ENCODE peak calls at places on chromosome 4, in six cellular contexts. B is A549, G is K562, H is GM12878, J is endothelial cell of umbilical vein, V is HepG2. T is an unnamed sample.

GRCh38 chr4:33381806-33382205 is 2661.6 kb downstream of the PCDH7 start:
- DNase-seq in B (no peak), G (no peak), H (no peak), J (no peak), V (no peak), T (no peak)

GRCh38 chr4:80407246-80407645 is 71.7 kb downstream of the CFAP299 start:
- DNase-seq in B (no peak), G (no peak), H (no peak), J (no peak), V (no peak), T (no peak)

GRCh38 chr4:59102311-59102710 is 1992.1 kb upstream of the IGFBP7 start:
- DNase-seq in B (no peak), G (no peak), H (no peak), J (no peak), V (no peak), T (no peak)

GRCh38 chr4:182454440-182455013 is 211.3 kb downstream of the TENM3 start:
- DNase-seq in B (no peak), G (no peak), H (no peak), J (no peak), V (no peak), T (no peak)

GRCh38 chr4:169254546-169254983 is 16.2 kb downstream of the SH3RF1 start:
- DNase-seq in B (peak; percentile 43), G (no peak), H (no peak), J (peak; percentile 89), V (peak; percentile 67), T (no peak)

GRCh38 chr4:26601204-26601603 is 17.3 kb downstream of the TBC1D19 start:
- DNase-seq in B (no peak), G (no peak), H (no peak), J (no peak), V (no peak), T (no peak)

GRCh38 chr4:71526626-71527406 is 188.0 kb downstream of the SLC4A4 start:
- DNase-seq in B (peak; percentile 7), G (no peak), H (no peak), J (no peak), V (no peak), T (peak; percentile 4)

GRCh38 chr4:140238353-140239041 is 84.5 kb upstream of the MAML3 start:
- DNase-seq in B (no peak), G (no peak), H (no peak), J (peak; percentile 29), V (no peak), T (peak; percentile 58)

GRCh38 chr4:122588453-122589238 is 32.2 kb downstream of the IL21 start:
- DNase-seq in B (no peak), G (no peak), H (no peak), J (no peak), V (no peak), T (peak; percentile 76)

GRCh38 chr4:81380364-81380853 is 91.3 kb downstream of the RASGEF1B start:
- DNase-seq in B (no peak), G (no peak), H (no peak), J (no peak), V (no peak), T (no peak)

GRCh38 chr4:183554346-183554686 is 49.5 kb downstream of the ING2 start:
- DNase-seq in B (no peak), G (no peak), H (no peak), J (no peak), V (no peak), T (no peak)

GRCh38 chr4:61397174-61397573 is 197.0 kb downstream of the ADGRL3 start:
- DNase-seq in B (no peak), G (no peak), H (no peak), J (no peak), V (no peak), T (peak; percentile 3)

GRCh38 chr4:75545526-75545925 is 10.3 kb upstream of the ODAPH start:
- DNase-seq in B (no peak), G (no peak), H (no peak), J (no peak), V (no peak), T (no peak)

GRCh38 chr4:158870282-158871049 is 101.6 kb downstream of the FNIP2 start:
- DNase-seq in B (no peak), G (no peak), H (no peak), J (no peak), V (no peak), T (no peak)

GRCh38 chr4:85209161-85209560 is 242.7 kb upstream of the WDFY3 start:
- DNase-seq in B (no peak), G (no peak), H (no peak), J (no peak), V (no peak), T (no peak)

GRCh38 chr4:8910822-8911310 is 39.2 kb upstream of the HMX1 start:
- DNase-seq in B (no peak), G (no peak), H (no peak), J (no peak), V (no peak), T (no peak)

GRCh38 chr4:76420311-76420710 is 630 bp downstream of the CCDC158 start:
- DNase-seq in B (no peak), G (no peak), H (no peak), J (no peak), V (no peak), T (no peak)

GRCh38 chr4:87375719-87376291 is 15.2 kb downstream of the HSD17B11 start:
- DNase-seq in B (peak; percentile 72), G (peak; percentile 28), H (no peak), J (peak; percentile 67), V (peak; percentile 61), T (peak; percentile 65)

GRCh38 chr4:153154010-153154975 is 50.0 kb upstream of the TRIM2 start:
- DNase-seq in B (peak; percentile 43), G (no peak), H (no peak), J (peak; percentile 57), V (no peak), T (no peak)

GRCh38 chr4:19319607-19320006 is 932.1 kb upstream of the SLIT2 start:
- DNase-seq in B (no peak), G (no peak), H (no peak), J (no peak), V (no peak), T (no peak)

GRCh38 chr4:98514930-98515809 is 143.2 kb downstream of the TSPAN5 start:
- DNase-seq in B (no peak), G (no peak), H (no peak), J (no peak), V (no peak), T (no peak)

DNA sequence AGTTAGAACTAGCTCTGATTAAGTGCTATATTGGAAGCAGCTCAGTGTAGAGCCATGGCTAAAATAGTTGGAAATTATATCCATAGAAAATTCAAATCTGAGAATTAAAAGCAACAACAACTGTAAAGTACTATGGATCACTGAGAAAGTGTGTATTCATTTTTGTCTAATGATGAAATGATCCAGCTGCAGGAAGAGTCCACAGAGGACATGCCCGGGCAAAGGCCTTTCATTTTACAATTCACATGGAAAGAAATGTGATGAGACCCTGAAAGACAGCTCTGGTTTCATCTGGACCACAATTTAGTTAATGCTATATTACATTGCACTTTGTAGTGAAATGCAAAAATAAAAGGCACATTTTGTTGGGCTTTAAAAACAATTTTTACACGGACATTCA is 196.8 kb upstream of the FAT1 start:
- DNase-seq in B (no peak), G (no peak), H (no peak), J (peak; percentile 25), V (no peak), T (no peak)
- TF ChIP-seq MYC in B (no peak), G (no peak), H (no peak), J (no peak), V (no peak), T (no peak)

DNA sequence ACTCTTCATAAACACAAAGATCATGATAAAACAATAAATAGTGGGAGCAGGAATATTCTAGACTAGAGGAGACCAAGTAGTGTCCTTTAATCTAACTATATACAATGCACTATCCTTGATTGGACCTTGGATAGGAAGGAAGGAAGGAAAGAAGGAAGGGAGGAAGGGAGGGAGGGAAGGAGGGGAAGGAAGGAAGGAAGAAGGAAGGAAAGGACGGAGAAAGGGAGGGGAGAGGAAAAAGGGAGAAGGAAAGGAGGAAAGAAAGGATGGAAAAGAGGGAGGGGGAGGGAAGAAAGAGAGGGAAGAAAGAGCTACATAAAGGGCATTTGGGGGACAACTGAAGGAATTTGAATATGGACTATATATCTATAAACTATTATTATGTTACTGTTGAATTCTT is 95.0 kb upstream of the SMARCAD1 start:
- DNase-seq in B (no peak), G (no peak), H (no peak), J (no peak), V (no peak), T (no peak)
- TF ChIP-seq MYC in B (no peak), G (no peak), H (no peak), J (no peak), V (no peak), T (no peak)

GRCh38 chr4:151012376-151012775 is 2.7 kb downstream of the LRBA start:
- DNase-seq in B (no peak), G (no peak), H (no peak), J (no peak), V (no peak), T (no peak)

GRCh38 chr4:151012836-151013235 is 2.2 kb downstream of the LRBA start:
- DNase-seq in B (no peak), G (no peak), H (no peak), J (no peak), V (no peak), T (no peak)

GRCh38 chr4:151014521-151015457 is at the start of gene LRBA:
- DNase-seq in B (peak; percentile 74), G (peak; percentile 78), H (peak; percentile 57), J (peak; percentile 73), V (peak; percentile 82), T (peak; percentile 79)

GRCh38 chr4:151013944-151014343 is 1.1 kb downstream of the LRBA start:
- DNase-seq in B (no peak), G (no peak), H (no peak), J (peak; percentile 51), V (no peak), T (no peak)

DNA sequence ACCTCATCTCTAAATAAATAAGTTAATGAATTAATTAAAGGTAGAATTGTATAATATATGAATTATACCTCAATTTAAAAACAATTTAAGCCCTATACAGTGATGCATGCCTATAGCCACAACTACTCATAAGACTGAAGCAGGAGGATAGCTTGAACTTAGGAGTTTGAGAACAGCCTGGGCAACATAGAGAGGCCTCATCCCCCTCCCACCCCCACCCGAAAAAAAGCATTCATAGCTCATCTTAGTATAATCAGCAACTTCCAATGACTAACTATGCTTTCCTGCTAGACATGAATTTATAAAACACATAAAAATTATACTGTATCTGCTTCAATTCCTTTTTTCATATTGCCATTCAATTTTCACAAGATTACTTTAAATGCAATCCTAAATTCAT is 1.6 kb downstream of the LRBA start:
- DNase-seq in B (no peak), G (no peak), H (no peak), J (peak; percentile 19), V (no peak), T (no peak)
- TF ChIP-seq MYC in B (no peak), G (no peak), H (no peak), J (no peak), V (no peak), T (no peak)

DNA sequence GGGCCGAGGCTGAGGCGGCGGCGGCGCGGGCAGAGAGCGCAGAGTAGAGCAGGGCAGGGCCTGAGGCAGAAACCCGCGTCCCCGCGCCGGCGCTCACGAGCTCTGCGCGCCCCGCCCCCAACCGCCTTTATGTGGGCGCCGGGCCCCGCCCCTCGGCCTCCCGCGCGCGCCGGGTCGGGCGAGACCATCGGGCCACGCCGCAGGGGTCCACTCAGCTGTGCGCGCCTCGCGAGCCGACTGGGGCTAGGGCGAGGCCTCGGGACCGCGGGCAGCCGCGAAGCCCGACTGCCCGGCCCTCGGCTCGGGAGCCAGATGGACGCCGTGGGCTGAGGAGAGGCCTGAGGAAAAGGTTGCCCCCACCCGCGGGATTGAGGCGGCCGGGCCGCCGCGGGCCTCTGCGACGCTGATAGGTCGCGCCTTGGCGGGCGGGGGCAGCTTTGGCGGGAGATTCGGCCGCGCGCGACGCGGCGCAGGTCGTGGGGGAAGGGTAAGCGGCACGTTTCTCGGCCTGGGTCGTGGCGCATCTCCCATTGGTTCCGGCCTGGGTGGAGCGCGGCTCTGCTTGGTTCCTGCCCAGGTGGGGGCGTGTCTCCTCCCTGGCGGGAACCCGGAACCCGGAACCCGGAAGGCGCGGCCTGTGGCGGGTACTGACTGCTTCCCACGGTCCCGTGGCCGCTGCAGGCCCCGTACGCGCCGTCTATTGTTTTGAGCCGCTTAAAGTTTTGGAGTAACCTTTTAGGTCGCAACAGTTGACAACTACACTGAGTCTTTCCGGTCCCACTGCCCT is at the start of gene SLBP:
- DNase-seq in B (peak; percentile 97), G (peak; percentile 90), H (peak; percentile 90), J (peak; percentile 86), V (peak; percentile 91), T (peak; percentile 100)
- TF ChIP-seq MYC in B (peak; percentile 93), G (peak; percentile 98), H (peak; percentile 73), J (peak; percentile 92), V (peak; percentile 96), T (peak; percentile 98)